ENCODE peak calls at places on chromosomes 5 and 9, in ten cellular contexts. One of them, this sample, is unnamed.

GRCh38 chr5:123441408-123441807 is 18.2 kb upstream of the CEP120 start:
- DNase-seq in GM19239: no peak
- DNase-seq in kidney tubule cell: no peak
- DNase-seq in stimulated activated CD4-positive, alpha-beta T cell treated with anti-CD3 and anti-CD28 coated beads, TNF-alpha, amount 100 ng/mL, for 1 hour: no peak
- DNase-seq in neuronal stem cell: no peak
- DNase-seq in adrenal gland: no peak
- DNase-seq in Kasumi-1: no peak
- DNase-seq in activated CD4-positive, alpha-beta T cell treated with anti-CD3 and anti-CD28 coated beads for 48 hours: peak
- DNase-seq in stimulated activated CD8-positive, alpha-beta memory T cell treated with anti-CD3 and anti-CD28 coated beads, Interleukin-15, amount 100 ng/mL, for 24 hours: no peak
- DNase-seq in smooth muscle cell of the brain vasculature: no peak
- DNase-seq in this sample: no peak

GRCh38 chr5:55604611-55605067 is 69.9 kb upstream of the PLPP1 start:
- DNase-seq in GM19239: no peak
- DNase-seq in kidney tubule cell: peak
- DNase-seq in stimulated activated CD4-positive, alpha-beta T cell treated with anti-CD3 and anti-CD28 coated beads, TNF-alpha, amount 100 ng/mL, for 1 hour: no peak
- DNase-seq in neuronal stem cell: no peak
- DNase-seq in adrenal gland: no peak
- DNase-seq in Kasumi-1: no peak
- DNase-seq in activated CD4-positive, alpha-beta T cell treated with anti-CD3 and anti-CD28 coated beads for 48 hours: no peak
- DNase-seq in stimulated activated CD8-positive, alpha-beta memory T cell treated with anti-CD3 and anti-CD28 coated beads, Interleukin-15, amount 100 ng/mL, for 24 hours: no peak
- DNase-seq in smooth muscle cell of the brain vasculature: no peak
- DNase-seq in this sample: no peak

GRCh38 chr5:73198833-73199592 is 26.0 kb downstream of the TMEM174 start:
- DNase-seq in GM19239: no peak
- DNase-seq in kidney tubule cell: peak
- DNase-seq in stimulated activated CD4-positive, alpha-beta T cell treated with anti-CD3 and anti-CD28 coated beads, TNF-alpha, amount 100 ng/mL, for 1 hour: no peak
- DNase-seq in neuronal stem cell: no peak
- DNase-seq in adrenal gland: no peak
- DNase-seq in Kasumi-1: peak
- DNase-seq in activated CD4-positive, alpha-beta T cell treated with anti-CD3 and anti-CD28 coated beads for 48 hours: no peak
- DNase-seq in stimulated activated CD8-positive, alpha-beta memory T cell treated with anti-CD3 and anti-CD28 coated beads, Interleukin-15, amount 100 ng/mL, for 24 hours: no peak
- DNase-seq in smooth muscle cell of the brain vasculature: no peak
- DNase-seq in this sample: no peak

GRCh38 chr9:2101524-2101923 is 86.4 kb downstream of the SMARCA2 start:
- DNase-seq in GM19239: no peak
- DNase-seq in kidney tubule cell: no peak
- DNase-seq in stimulated activated CD4-positive, alpha-beta T cell treated with anti-CD3 and anti-CD28 coated beads, TNF-alpha, amount 100 ng/mL, for 1 hour: no peak
- DNase-seq in neuronal stem cell: no peak
- DNase-seq in adrenal gland: no peak
- DNase-seq in Kasumi-1: no peak
- DNase-seq in activated CD4-positive, alpha-beta T cell treated with anti-CD3 and anti-CD28 coated beads for 48 hours: no peak
- DNase-seq in stimulated activated CD8-positive, alpha-beta memory T cell treated with anti-CD3 and anti-CD28 coated beads, Interleukin-15, amount 100 ng/mL, for 24 hours: no peak
- DNase-seq in smooth muscle cell of the brain vasculature: no peak
- DNase-seq in this sample: no peak

GRCh38 chr9:136742640-136743391 is at the start of gene LCN10:
- DNase-seq in GM19239: no peak
- DNase-seq in kidney tubule cell: no peak
- DNase-seq in stimulated activated CD4-positive, alpha-beta T cell treated with anti-CD3 and anti-CD28 coated beads, TNF-alpha, amount 100 ng/mL, for 1 hour: no peak
- DNase-seq in neuronal stem cell: no peak
- DNase-seq in adrenal gland: no peak
- DNase-seq in Kasumi-1: no peak
- DNase-seq in activated CD4-positive, alpha-beta T cell treated with anti-CD3 and anti-CD28 coated beads for 48 hours: no peak
- DNase-seq in stimulated activated CD8-positive, alpha-beta memory T cell treated with anti-CD3 and anti-CD28 coated beads, Interleukin-15, amount 100 ng/mL, for 24 hours: no peak
- DNase-seq in smooth muscle cell of the brain vasculature: no peak
- DNase-seq in this sample: no peak

GRCh38 chr5:61617039-61617438 is 285.0 kb downstream of the ZSWIM6 start:
- DNase-seq in GM19239: no peak
- DNase-seq in kidney tubule cell: no peak
- DNase-seq in stimulated activated CD4-positive, alpha-beta T cell treated with anti-CD3 and anti-CD28 coated beads, TNF-alpha, amount 100 ng/mL, for 1 hour: no peak
- DNase-seq in neuronal stem cell: no peak
- DNase-seq in adrenal gland: no peak
- DNase-seq in Kasumi-1: no peak
- DNase-seq in activated CD4-positive, alpha-beta T cell treated with anti-CD3 and anti-CD28 coated beads for 48 hours: no peak
- DNase-seq in stimulated activated CD8-positive, alpha-beta memory T cell treated with anti-CD3 and anti-CD28 coated beads, Interleukin-15, amount 100 ng/mL, for 24 hours: no peak
- DNase-seq in smooth muscle cell of the brain vasculature: no peak
- DNase-seq in this sample: no peak

GRCh38 chr5:177370488-177371119 is 12.9 kb downstream of the RGS14 start:
- DNase-seq in GM19239: peak
- DNase-seq in kidney tubule cell: peak
- DNase-seq in stimulated activated CD4-positive, alpha-beta T cell treated with anti-CD3 and anti-CD28 coated beads, TNF-alpha, amount 100 ng/mL, for 1 hour: peak
- DNase-seq in neuronal stem cell: peak
- DNase-seq in adrenal gland: peak
- DNase-seq in Kasumi-1: peak
- DNase-seq in activated CD4-positive, alpha-beta T cell treated with anti-CD3 and anti-CD28 coated beads for 48 hours: peak
- DNase-seq in stimulated activated CD8-positive, alpha-beta memory T cell treated with anti-CD3 and anti-CD28 coated beads, Interleukin-15, amount 100 ng/mL, for 24 hours: peak
- DNase-seq in smooth muscle cell of the brain vasculature: peak
- DNase-seq in this sample: peak

GRCh38 chr9:137445930-137446431 is 4.8 kb upstream of the ENTPD8 start:
- DNase-seq in GM19239: no peak
- DNase-seq in kidney tubule cell: peak
- DNase-seq in stimulated activated CD4-positive, alpha-beta T cell treated with anti-CD3 and anti-CD28 coated beads, TNF-alpha, amount 100 ng/mL, for 1 hour: no peak
- DNase-seq in neuronal stem cell: no peak
- DNase-seq in adrenal gland: no peak
- DNase-seq in Kasumi-1: no peak
- DNase-seq in activated CD4-positive, alpha-beta T cell treated with anti-CD3 and anti-CD28 coated beads for 48 hours: no peak
- DNase-seq in stimulated activated CD8-positive, alpha-beta memory T cell treated with anti-CD3 and anti-CD28 coated beads, Interleukin-15, amount 100 ng/mL, for 24 hours: no peak
- DNase-seq in smooth muscle cell of the brain vasculature: no peak
- DNase-seq in this sample: no peak

GRCh38 chr9:136483589-136484152 is 831 bp upstream of the SEC16A start:
- DNase-seq in GM19239: peak
- DNase-seq in kidney tubule cell: peak
- DNase-seq in stimulated activated CD4-positive, alpha-beta T cell treated with anti-CD3 and anti-CD28 coated beads, TNF-alpha, amount 100 ng/mL, for 1 hour: peak
- DNase-seq in neuronal stem cell: peak
- DNase-seq in adrenal gland: peak
- DNase-seq in Kasumi-1: peak
- DNase-seq in activated CD4-positive, alpha-beta T cell treated with anti-CD3 and anti-CD28 coated beads for 48 hours: peak
- DNase-seq in stimulated activated CD8-positive, alpha-beta memory T cell treated with anti-CD3 and anti-CD28 coated beads, Interleukin-15, amount 100 ng/mL, for 24 hours: peak
- DNase-seq in smooth muscle cell of the brain vasculature: peak
- DNase-seq in this sample: peak

GRCh38 chr5:38009754-38010386 is 170.0 kb upstream of the GDNF start:
- DNase-seq in GM19239: no peak
- DNase-seq in kidney tubule cell: no peak
- DNase-seq in stimulated activated CD4-positive, alpha-beta T cell treated with anti-CD3 and anti-CD28 coated beads, TNF-alpha, amount 100 ng/mL, for 1 hour: no peak
- DNase-seq in neuronal stem cell: no peak
- DNase-seq in adrenal gland: no peak
- DNase-seq in Kasumi-1: no peak
- DNase-seq in activated CD4-positive, alpha-beta T cell treated with anti-CD3 and anti-CD28 coated beads for 48 hours: no peak
- DNase-seq in stimulated activated CD8-positive, alpha-beta memory T cell treated with anti-CD3 and anti-CD28 coated beads, Interleukin-15, amount 100 ng/mL, for 24 hours: no peak
- DNase-seq in smooth muscle cell of the brain vasculature: no peak
- DNase-seq in this sample: no peak

GRCh38 chr5:152256580-152256979 is 148.5 kb downstream of the NMUR2 start:
- DNase-seq in GM19239: no peak
- DNase-seq in kidney tubule cell: no peak
- DNase-seq in stimulated activated CD4-positive, alpha-beta T cell treated with anti-CD3 and anti-CD28 coated beads, TNF-alpha, amount 100 ng/mL, for 1 hour: no peak
- DNase-seq in neuronal stem cell: no peak
- DNase-seq in adrenal gland: no peak
- DNase-seq in Kasumi-1: no peak
- DNase-seq in activated CD4-positive, alpha-beta T cell treated with anti-CD3 and anti-CD28 coated beads for 48 hours: no peak
- DNase-seq in stimulated activated CD8-positive, alpha-beta memory T cell treated with anti-CD3 and anti-CD28 coated beads, Interleukin-15, amount 100 ng/mL, for 24 hours: no peak
- DNase-seq in smooth muscle cell of the brain vasculature: no peak
- DNase-seq in this sample: no peak

GRCh38 chr9:1978941-1979340 is 36.2 kb upstream of the SMARCA2 start:
- DNase-seq in GM19239: no peak
- DNase-seq in kidney tubule cell: peak
- DNase-seq in stimulated activated CD4-positive, alpha-beta T cell treated with anti-CD3 and anti-CD28 coated beads, TNF-alpha, amount 100 ng/mL, for 1 hour: no peak
- DNase-seq in neuronal stem cell: no peak
- DNase-seq in adrenal gland: no peak
- DNase-seq in Kasumi-1: no peak
- DNase-seq in activated CD4-positive, alpha-beta T cell treated with anti-CD3 and anti-CD28 coated beads for 48 hours: no peak
- DNase-seq in stimulated activated CD8-positive, alpha-beta memory T cell treated with anti-CD3 and anti-CD28 coated beads, Interleukin-15, amount 100 ng/mL, for 24 hours: no peak
- DNase-seq in smooth muscle cell of the brain vasculature: no peak
- DNase-seq in this sample: no peak

GRCh38 chr5:98781520-98781919 is 8.1 kb downstream of the RGMB start:
- DNase-seq in GM19239: no peak
- DNase-seq in kidney tubule cell: no peak
- DNase-seq in stimulated activated CD4-positive, alpha-beta T cell treated with anti-CD3 and anti-CD28 coated beads, TNF-alpha, amount 100 ng/mL, for 1 hour: no peak
- DNase-seq in neuronal stem cell: no peak
- DNase-seq in adrenal gland: no peak
- DNase-seq in Kasumi-1: no peak
- DNase-seq in activated CD4-positive, alpha-beta T cell treated with anti-CD3 and anti-CD28 coated beads for 48 hours: no peak
- DNase-seq in stimulated activated CD8-positive, alpha-beta memory T cell treated with anti-CD3 and anti-CD28 coated beads, Interleukin-15, amount 100 ng/mL, for 24 hours: no peak
- DNase-seq in smooth muscle cell of the brain vasculature: no peak
- DNase-seq in this sample: no peak

GRCh38 chr5:42491699-42492098 is 68.5 kb downstream of the GHR start:
- DNase-seq in GM19239: no peak
- DNase-seq in kidney tubule cell: no peak
- DNase-seq in stimulated activated CD4-positive, alpha-beta T cell treated with anti-CD3 and anti-CD28 coated beads, TNF-alpha, amount 100 ng/mL, for 1 hour: no peak
- DNase-seq in neuronal stem cell: peak
- DNase-seq in adrenal gland: no peak
- DNase-seq in Kasumi-1: no peak
- DNase-seq in activated CD4-positive, alpha-beta T cell treated with anti-CD3 and anti-CD28 coated beads for 48 hours: no peak
- DNase-seq in stimulated activated CD8-positive, alpha-beta memory T cell treated with anti-CD3 and anti-CD28 coated beads, Interleukin-15, amount 100 ng/mL, for 24 hours: no peak
- DNase-seq in smooth muscle cell of the brain vasculature: no peak
- DNase-seq in this sample: no peak

GRCh38 chr9:93093081-93093448 is 3.0 kb upstream of the CARD19 start:
- DNase-seq in GM19239: no peak
- DNase-seq in kidney tubule cell: no peak
- DNase-seq in stimulated activated CD4-positive, alpha-beta T cell treated with anti-CD3 and anti-CD28 coated beads, TNF-alpha, amount 100 ng/mL, for 1 hour: no peak
- DNase-seq in neuronal stem cell: no peak
- DNase-seq in adrenal gland: no peak
- DNase-seq in Kasumi-1: no peak
- DNase-seq in activated CD4-positive, alpha-beta T cell treated with anti-CD3 and anti-CD28 coated beads for 48 hours: peak
- DNase-seq in stimulated activated CD8-positive, alpha-beta memory T cell treated with anti-CD3 and anti-CD28 coated beads, Interleukin-15, amount 100 ng/mL, for 24 hours: no peak
- DNase-seq in smooth muscle cell of the brain vasculature: no peak
- DNase-seq in this sample: no peak

GRCh38 chr5:54520940-54521339 is 3.4 kb downstream of the SNX18 start:
- DNase-seq in GM19239: no peak
- DNase-seq in kidney tubule cell: no peak
- DNase-seq in stimulated activated CD4-positive, alpha-beta T cell treated with anti-CD3 and anti-CD28 coated beads, TNF-alpha, amount 100 ng/mL, for 1 hour: no peak
- DNase-seq in neuronal stem cell: no peak
- DNase-seq in adrenal gland: no peak
- DNase-seq in Kasumi-1: no peak
- DNase-seq in activated CD4-positive, alpha-beta T cell treated with anti-CD3 and anti-CD28 coated beads for 48 hours: no peak
- DNase-seq in stimulated activated CD8-positive, alpha-beta memory T cell treated with anti-CD3 and anti-CD28 coated beads, Interleukin-15, amount 100 ng/mL, for 24 hours: no peak
- DNase-seq in smooth muscle cell of the brain vasculature: no peak
- DNase-seq in this sample: no peak

GRCh38 chr9:135490980-135491444 is 9.5 kb upstream of the MRPS2 start:
- DNase-seq in GM19239: no peak
- DNase-seq in kidney tubule cell: peak
- DNase-seq in stimulated activated CD4-positive, alpha-beta T cell treated with anti-CD3 and anti-CD28 coated beads, TNF-alpha, amount 100 ng/mL, for 1 hour: no peak
- DNase-seq in neuronal stem cell: no peak
- DNase-seq in adrenal gland: no peak
- DNase-seq in Kasumi-1: no peak
- DNase-seq in activated CD4-positive, alpha-beta T cell treated with anti-CD3 and anti-CD28 coated beads for 48 hours: no peak
- DNase-seq in stimulated activated CD8-positive, alpha-beta memory T cell treated with anti-CD3 and anti-CD28 coated beads, Interleukin-15, amount 100 ng/mL, for 24 hours: no peak
- DNase-seq in smooth muscle cell of the brain vasculature: no peak
- DNase-seq in this sample: no peak

GRCh38 chr5:179194941-179195381 is 134.8 kb downstream of the ZNF354C start:
- DNase-seq in GM19239: no peak
- DNase-seq in kidney tubule cell: no peak
- DNase-seq in stimulated activated CD4-positive, alpha-beta T cell treated with anti-CD3 and anti-CD28 coated beads, TNF-alpha, amount 100 ng/mL, for 1 hour: no peak
- DNase-seq in neuronal stem cell: no peak
- DNase-seq in adrenal gland: no peak
- DNase-seq in Kasumi-1: no peak
- DNase-seq in activated CD4-positive, alpha-beta T cell treated with anti-CD3 and anti-CD28 coated beads for 48 hours: no peak
- DNase-seq in stimulated activated CD8-positive, alpha-beta memory T cell treated with anti-CD3 and anti-CD28 coated beads, Interleukin-15, amount 100 ng/mL, for 24 hours: no peak
- DNase-seq in smooth muscle cell of the brain vasculature: no peak
- DNase-seq in this sample: no peak

GRCh38 chr5:171336486-171337206 is 27.6 kb downstream of the TLX3 start:
- DNase-seq in GM19239: no peak
- DNase-seq in kidney tubule cell: peak
- DNase-seq in stimulated activated CD4-positive, alpha-beta T cell treated with anti-CD3 and anti-CD28 coated beads, TNF-alpha, amount 100 ng/mL, for 1 hour: no peak
- DNase-seq in neuronal stem cell: no peak
- DNase-seq in adrenal gland: peak
- DNase-seq in Kasumi-1: peak
- DNase-seq in activated CD4-positive, alpha-beta T cell treated with anti-CD3 and anti-CD28 coated beads for 48 hours: peak
- DNase-seq in stimulated activated CD8-positive, alpha-beta memory T cell treated with anti-CD3 and anti-CD28 coated beads, Interleukin-15, amount 100 ng/mL, for 24 hours: no peak
- DNase-seq in smooth muscle cell of the brain vasculature: peak
- DNase-seq in this sample: peak

GRCh38 chr9:81776390-81776789 is 87.0 kb upstream of the TLE1 start:
- DNase-seq in GM19239: no peak
- DNase-seq in kidney tubule cell: peak
- DNase-seq in stimulated activated CD4-positive, alpha-beta T cell treated with anti-CD3 and anti-CD28 coated beads, TNF-alpha, amount 100 ng/mL, for 1 hour: no peak
- DNase-seq in neuronal stem cell: no peak
- DNase-seq in adrenal gland: no peak
- DNase-seq in Kasumi-1: no peak
- DNase-seq in activated CD4-positive, alpha-beta T cell treated with anti-CD3 and anti-CD28 coated beads for 48 hours: no peak
- DNase-seq in stimulated activated CD8-positive, alpha-beta memory T cell treated with anti-CD3 and anti-CD28 coated beads, Interleukin-15, amount 100 ng/mL, for 24 hours: no peak
- DNase-seq in smooth muscle cell of the brain vasculature: no peak
- DNase-seq in this sample: no peak

GRCh38 chr5:157252741-157253465 is 13.0 kb upstream of the CYFIP2 start:
- DNase-seq in GM19239: no peak
- DNase-seq in kidney tubule cell: peak
- DNase-seq in stimulated activated CD4-positive, alpha-beta T cell treated with anti-CD3 and anti-CD28 coated beads, TNF-alpha, amount 100 ng/mL, for 1 hour: no peak
- DNase-seq in neuronal stem cell: no peak
- DNase-seq in adrenal gland: no peak
- DNase-seq in Kasumi-1: no peak
- DNase-seq in activated CD4-positive, alpha-beta T cell treated with anti-CD3 and anti-CD28 coated beads for 48 hours: peak
- DNase-seq in stimulated activated CD8-positive, alpha-beta memory T cell treated with anti-CD3 and anti-CD28 coated beads, Interleukin-15, amount 100 ng/mL, for 24 hours: no peak
- DNase-seq in smooth muscle cell of the brain vasculature: no peak
- DNase-seq in this sample: no peak

GRCh38 chr5:31962928-31963327 is 211.2 kb downstream of the GOLPH3 start:
- DNase-seq in GM19239: no peak
- DNase-seq in kidney tubule cell: peak
- DNase-seq in stimulated activated CD4-positive, alpha-beta T cell treated with anti-CD3 and anti-CD28 coated beads, TNF-alpha, amount 100 ng/mL, for 1 hour: no peak
- DNase-seq in neuronal stem cell: no peak
- DNase-seq in adrenal gland: no peak
- DNase-seq in Kasumi-1: no peak
- DNase-seq in activated CD4-positive, alpha-beta T cell treated with anti-CD3 and anti-CD28 coated beads for 48 hours: no peak
- DNase-seq in stimulated activated CD8-positive, alpha-beta memory T cell treated with anti-CD3 and anti-CD28 coated beads, Interleukin-15, amount 100 ng/mL, for 24 hours: no peak
- DNase-seq in smooth muscle cell of the brain vasculature: no peak
- DNase-seq in this sample: no peak

GRCh38 chr9:136526625-136527066 is 19.2 kb downstream of the NOTCH1 start:
- DNase-seq in GM19239: no peak
- DNase-seq in kidney tubule cell: no peak
- DNase-seq in stimulated activated CD4-positive, alpha-beta T cell treated with anti-CD3 and anti-CD28 coated beads, TNF-alpha, amount 100 ng/mL, for 1 hour: no peak
- DNase-seq in neuronal stem cell: no peak
- DNase-seq in adrenal gland: no peak
- DNase-seq in Kasumi-1: no peak
- DNase-seq in activated CD4-positive, alpha-beta T cell treated with anti-CD3 and anti-CD28 coated beads for 48 hours: no peak
- DNase-seq in stimulated activated CD8-positive, alpha-beta memory T cell treated with anti-CD3 and anti-CD28 coated beads, Interleukin-15, amount 100 ng/mL, for 24 hours: no peak
- DNase-seq in smooth muscle cell of the brain vasculature: no peak
- DNase-seq in this sample: no peak

GRCh38 chr5:57171818-57172465 is 1.9 kb upstream of the GPBP1 start:
- DNase-seq in GM19239: no peak
- DNase-seq in kidney tubule cell: peak
- DNase-seq in stimulated activated CD4-positive, alpha-beta T cell treated with anti-CD3 and anti-CD28 coated beads, TNF-alpha, amount 100 ng/mL, for 1 hour: no peak
- DNase-seq in neuronal stem cell: no peak
- DNase-seq in adrenal gland: peak
- DNase-seq in Kasumi-1: no peak
- DNase-seq in activated CD4-positive, alpha-beta T cell treated with anti-CD3 and anti-CD28 coated beads for 48 hours: peak
- DNase-seq in stimulated activated CD8-positive, alpha-beta memory T cell treated with anti-CD3 and anti-CD28 coated beads, Interleukin-15, amount 100 ng/mL, for 24 hours: no peak
- DNase-seq in smooth muscle cell of the brain vasculature: no peak
- DNase-seq in this sample: no peak

GRCh38 chr9:124629600-124629999 is 122.4 kb upstream of the NR5A1 start:
- DNase-seq in GM19239: no peak
- DNase-seq in kidney tubule cell: peak
- DNase-seq in stimulated activated CD4-positive, alpha-beta T cell treated with anti-CD3 and anti-CD28 coated beads, TNF-alpha, amount 100 ng/mL, for 1 hour: no peak
- DNase-seq in neuronal stem cell: no peak
- DNase-seq in adrenal gland: no peak
- DNase-seq in Kasumi-1: peak
- DNase-seq in activated CD4-positive, alpha-beta T cell treated with anti-CD3 and anti-CD28 coated beads for 48 hours: no peak
- DNase-seq in stimulated activated CD8-positive, alpha-beta memory T cell treated with anti-CD3 and anti-CD28 coated beads, Interleukin-15, amount 100 ng/mL, for 24 hours: no peak
- DNase-seq in smooth muscle cell of the brain vasculature: no peak
- DNase-seq in this sample: no peak

GRCh38 chr5:118311103-118311502 is 677.2 kb downstream of the DTWD2 start:
- DNase-seq in GM19239: no peak
- DNase-seq in kidney tubule cell: no peak
- DNase-seq in stimulated activated CD4-positive, alpha-beta T cell treated with anti-CD3 and anti-CD28 coated beads, TNF-alpha, amount 100 ng/mL, for 1 hour: no peak
- DNase-seq in neuronal stem cell: no peak
- DNase-seq in adrenal gland: no peak
- DNase-seq in Kasumi-1: no peak
- DNase-seq in activated CD4-positive, alpha-beta T cell treated with anti-CD3 and anti-CD28 coated beads for 48 hours: no peak
- DNase-seq in stimulated activated CD8-positive, alpha-beta memory T cell treated with anti-CD3 and anti-CD28 coated beads, Interleukin-15, amount 100 ng/mL, for 24 hours: no peak
- DNase-seq in smooth muscle cell of the brain vasculature: no peak
- DNase-seq in this sample: no peak

GRCh38 chr5:36692791-36693763 is 86.7 kb downstream of the SLC1A3 start:
- DNase-seq in GM19239: peak
- DNase-seq in kidney tubule cell: peak
- DNase-seq in stimulated activated CD4-positive, alpha-beta T cell treated with anti-CD3 and anti-CD28 coated beads, TNF-alpha, amount 100 ng/mL, for 1 hour: peak
- DNase-seq in neuronal stem cell: peak
- DNase-seq in adrenal gland: peak
- DNase-seq in Kasumi-1: peak
- DNase-seq in activated CD4-positive, alpha-beta T cell treated with anti-CD3 and anti-CD28 coated beads for 48 hours: peak
- DNase-seq in stimulated activated CD8-positive, alpha-beta memory T cell treated with anti-CD3 and anti-CD28 coated beads, Interleukin-15, amount 100 ng/mL, for 24 hours: no peak
- DNase-seq in smooth muscle cell of the brain vasculature: peak
- DNase-seq in this sample: peak

GRCh38 chr9:68472119-68472518 is 68.6 kb downstream of the TMEM252 start:
- DNase-seq in GM19239: no peak
- DNase-seq in kidney tubule cell: peak
- DNase-seq in stimulated activated CD4-positive, alpha-beta T cell treated with anti-CD3 and anti-CD28 coated beads, TNF-alpha, amount 100 ng/mL, for 1 hour: no peak
- DNase-seq in neuronal stem cell: no peak
- DNase-seq in adrenal gland: no peak
- DNase-seq in Kasumi-1: no peak
- DNase-seq in activated CD4-positive, alpha-beta T cell treated with anti-CD3 and anti-CD28 coated beads for 48 hours: no peak
- DNase-seq in stimulated activated CD8-positive, alpha-beta memory T cell treated with anti-CD3 and anti-CD28 coated beads, Interleukin-15, amount 100 ng/mL, for 24 hours: no peak
- DNase-seq in smooth muscle cell of the brain vasculature: no peak
- DNase-seq in this sample: no peak